ENCODE peak calls at places on chromosomes 6 and 20, in eight cellular contexts. R is fibroblast of the aortic adventitia, G is neural crest cell, P is astrocyte of the spinal cord, V is posterior cingulate gyrus, N is lower lobe of right lung, M is NCI-H1092 treated with DMSO at 0.1 percent for 48 hours, U is HEK293T. D is an unnamed sample.

GRCh38 chr6:108616544-108616943 is 55.8 kb downstream of the FOXO3 start:
- DNase-seq in R (peak; percentile 45), G (no peak), P (no peak), V (no peak), N (no peak), M (no peak), U (no peak), D (no peak)

GRCh38 chr6:78868124-78868523 is 773 bp downstream of the IRAK1BP1 start:
- DNase-seq in R (peak; percentile 10), G (no peak), P (peak; percentile 7), V (no peak), N (no peak), M (no peak), U (no peak), D (no peak)

GRCh38 chr6:108463789-108464188 is 96.9 kb upstream of the FOXO3 start:
- DNase-seq in R (no peak), G (no peak), P (peak; percentile 14), V (no peak), N (no peak), M (no peak), U (no peak), D (no peak)

GRCh38 chr6:18386302-18386976 is 711 bp upstream of the RNF144B start:
- DNase-seq in R (peak; percentile 60), G (no peak), P (no peak), V (no peak), N (peak; percentile 60), M (no peak), U (no peak), D (no peak)

GRCh38 chr6:137423444-137424168 is 70.6 kb downstream of the OLIG3 start:
- DNase-seq in R (no peak), G (no peak), P (no peak), V (no peak), N (no peak), M (no peak), U (no peak), D (no peak)

GRCh38 chr6:85449388-85449817 is 480 bp upstream of the NT5E start:
- DNase-seq in R (peak; percentile 83), G (peak; percentile 3), P (peak; percentile 94), V (peak; percentile 32), N (no peak), M (no peak), U (no peak), D (peak; percentile 6)

GRCh38 chr6:31356216-31356945 is 598 bp downstream of the HLA-B start:
- DNase-seq in R (peak; percentile 1), G (no peak), P (no peak), V (no peak), N (peak; percentile 75), M (no peak), U (no peak), D (no peak)

GRCh38 chr20:13101701-13102100 is 92.9 kb downstream of the SPTLC3 start:
- DNase-seq in R (peak; percentile 24), G (no peak), P (peak; percentile 33), V (no peak), N (no peak), M (no peak), U (no peak), D (no peak)

GRCh38 chr6:40810176-40810575 is 223.0 kb upstream of the LRFN2 start:
- DNase-seq in R (no peak), G (no peak), P (no peak), V (no peak), N (no peak), M (no peak), U (no peak), D (no peak)

GRCh38 chr6:131366223-131366622 is 206.8 kb upstream of the ARG1 start:
- DNase-seq in R (no peak), G (no peak), P (no peak), V (no peak), N (no peak), M (no peak), U (no peak), D (no peak)

GRCh38 chr6:29414588-29414987 is at the start of gene OR12D1:
- DNase-seq in R (no peak), G (no peak), P (no peak), V (no peak), N (no peak), M (no peak), U (no peak), D (peak; percentile 4)

GRCh38 chr6:5080574-5080973 is 4.6 kb upstream of the PPP1R3G start:
- DNase-seq in R (no peak), G (no peak), P (no peak), V (no peak), N (no peak), M (no peak), U (no peak), D (no peak)

GRCh38 chr6:34284563-34285545 is 36.0 kb upstream of the SMIM29 start:
- DNase-seq in R (peak; percentile 62), G (peak; percentile 6), P (peak; percentile 88), V (peak; percentile 26), N (peak; percentile 76), M (no peak), U (no peak), D (no peak)

GRCh38 chr6:19377722-19378121 is 459.4 kb upstream of the ID4 start:
- DNase-seq in R (no peak), G (no peak), P (no peak), V (no peak), N (no peak), M (no peak), U (no peak), D (no peak)

D was measured in Caco-2.